ENCODE peak calls at places on chromosomes 7 and 10, in seven cellular contexts. B is iris pigment epithelial cell, D is HCT116, X is ascending aorta, T is osteocyte, J is NCI-H1436, C is HS-5. Z is an unnamed sample.
A peak's percentile ranks its signal among the peaks of the same experiment; 100 is the strongest.

GRCh38 chr10:26647602-26648244 is 49.8 kb upstream of the PDSS1 start:
- DNase-seq in T (no peak), C (no peak), B (no peak), X (no peak), J (no peak), D (no peak), Z (no peak)

GRCh38 chr7:144957998-144958397 is 122.1 kb upstream of the TPK1 start:
- DNase-seq in B (no peak), J (no peak), D (no peak), T (no peak), C (no peak), X (no peak), Z (no peak)

GRCh38 chr7:154789404-154789803 is 213.5 kb downstream of the PAXIP1 start:
- DNase-seq in B (no peak), C (no peak), T (no peak), X (no peak), J (no peak), D (peak; percentile 8), Z (no peak)

GRCh38 chr7:70098133-70098561 is 499.9 kb downstream of the AUTS2 start:
- DNase-seq in T (no peak), X (no peak), C (no peak), B (no peak), J (peak; percentile 26), D (no peak), Z (no peak)

GRCh38 chr7:65475734-65476319 is 102.2 kb downstream of the ZNF92 start:
- DNase-seq in X (no peak), D (no peak), B (peak; percentile 69), T (no peak), C (no peak), J (no peak), Z (peak; percentile 19)

GRCh38 chr7:38506004-38506403 is 125.2 kb downstream of the AMPH start:
- DNase-seq in D (no peak), J (no peak), T (no peak), C (no peak), B (no peak), X (no peak), Z (no peak)

GRCh38 chr7:28086198-28086597 is 94.4 kb downstream of the JAZF1 start:
- DNase-seq in C (no peak), X (no peak), B (no peak), T (no peak), D (no peak), J (no peak), Z (no peak)

GRCh38 chr7:17033245-17033644 is 151.5 kb upstream of the AGR3 start:
- DNase-seq in X (no peak), D (no peak), J (no peak), C (no peak), B (no peak), T (no peak), Z (peak; percentile 68)

GRCh38 chr7:101790566-101791293 is 26.7 kb upstream of the CUX1 start:
- DNase-seq in X (no peak), D (no peak), B (no peak), J (no peak), C (no peak), T (no peak), Z (no peak)

GRCh38 chr7:127618042-127618441 is at the start of gene PAX4:
- DNase-seq in C (no peak), X (no peak), D (no peak), B (no peak), J (no peak), T (no peak), Z (no peak)

GRCh38 chr10:91006001-91006751 is 85.3 kb upstream of the ANKRD1 start:
- DNase-seq in X (no peak), T (no peak), J (peak; percentile 72), B (peak; percentile 85), D (peak; percentile 51), C (peak; percentile 43), Z (peak; percentile 66)

GRCh38 chr10:118216071-118216470 is 126.1 kb downstream of the FAM204A start:
- DNase-seq in C (no peak), X (no peak), T (no peak), B (no peak), D (no peak), J (no peak), Z (no peak)